ENCODE peak calls at places on chromosomes 12 and 14, in five cellular contexts. P, A, O, K and Y are unnamed samples.

GRCh38 chr12:110349521-110350151 is 53.9 kb downstream of the ANAPC7 start:
- DNase-seq in K (no peak), P (no peak), A (peak; percentile 11), O (no peak), Y (no peak)

GRCh38 chr14:70827366-70828151 is 18.2 kb upstream of the MAP3K9 start:
- DNase-seq in O (no peak), P (no peak), K (no peak), A (no peak), Y (no peak)

GRCh38 chr12:11580125-11580751 is 69.2 kb upstream of the ETV6 start:
- DNase-seq in K (no peak), P (no peak), A (no peak), O (no peak), Y (no peak)

GRCh38 chr14:69351385-69351784 is 46.7 kb downstream of the ERH start:
- DNase-seq in P (no peak), K (no peak), A (no peak), O (no peak), Y (no peak)

GRCh38 chr12:22321018-22321605 is 13.4 kb downstream of the ST8SIA1 start:
- DNase-seq in O (no peak), A (no peak), K (no peak), P (no peak), Y (no peak)

GRCh38 chr12:122836027-122836921 is 1.0 kb downstream of the HIP1R start:
- DNase-seq in A (peak; percentile 17), K (no peak), P (peak; percentile 36), O (no peak), Y (peak; percentile 60)

GRCh38 chr14:93720076-93720815 is 68.0 kb downstream of the PRIMA1 start:
- DNase-seq in K (no peak), P (no peak), A (no peak), O (no peak), Y (no peak)

GRCh38 chr12:51905507-51906438 is 1.5 kb upstream of the ACVRL1 start:
- DNase-seq in O (no peak), P (no peak), K (no peak), A (no peak), Y (no peak)

GRCh38 chr14:101477648-101478047 is 83.6 kb upstream of the DIO3 start:
- DNase-seq in O (no peak), A (no peak), P (no peak), K (no peak), Y (no peak)

GRCh38 chr12:92987362-92987761 is 58.3 kb upstream of the EEA1 start:
- DNase-seq in A (no peak), K (no peak), P (peak; percentile 18), O (peak; percentile 31), Y (peak; percentile 54)

GRCh38 chr14:29463727-29464370 is 463.8 kb downstream of the PRKD1 start:
- DNase-seq in A (no peak), P (no peak), K (no peak), O (no peak), Y (peak; percentile 76)

GRCh38 chr12:104656921-104657320 is 200.2 kb downstream of the CHST11 start:
- DNase-seq in A (no peak), O (no peak), P (no peak), K (no peak), Y (no peak)

GRCh38 chr12:82687020-82687951 is 580 bp downstream of the TMTC2 start:
- DNase-seq in O (peak; percentile 68), P (peak; percentile 71), K (peak; percentile 39), A (peak; percentile 30), Y (peak; percentile 76)

GRCh38 chr14:81594012-81594411 is 60.4 kb upstream of the SEL1L start:
- DNase-seq in P (no peak), O (no peak), A (no peak), K (no peak), Y (no peak)

GRCh38 chr14:56953884-56954283 is 143.6 kb upstream of the OTX2 start:
- DNase-seq in O (no peak), A (no peak), P (no peak), K (no peak), Y (peak; percentile 53)

GRCh38 chr12:130791699-130792098 is 47.4 kb downstream of the STX2 start:
- DNase-seq in A (no peak), P (no peak), O (no peak), K (no peak), Y (no peak)

GRCh38 chr14:89773151-89773550 is 181.4 kb downstream of the EFCAB11 start:
- DNase-seq in A (no peak), O (peak; percentile 29), K (no peak), P (no peak), Y (peak; percentile 31)

GRCh38 chr12:39236994-39237393 is 205.9 kb downstream of the KIF21A start:
- DNase-seq in K (no peak), A (no peak), O (no peak), P (no peak), Y (no peak)

GRCh38 chr14:88986146-88986841 is 161.8 kb downstream of the TTC8 start:
- DNase-seq in P (no peak), A (no peak), K (no peak), O (no peak), Y (no peak)

GRCh38 chr14:59570122-59570521 is 6.5 kb downstream of the CCDC175 start:
- DNase-seq in A (no peak), P (no peak), K (no peak), O (no peak), Y (peak; percentile 45)

GRCh38 chr12:1805441-1806081 is 14.8 kb upstream of the LRTM2 start:
- DNase-seq in P (no peak), A (no peak), O (no peak), K (no peak), Y (no peak)

GRCh38 chr12:94026566-94026965 is 121.8 kb upstream of the PLXNC1 start:
- DNase-seq in A (no peak), K (no peak), P (no peak), O (no peak), Y (no peak)

GRCh38 chr12:109309441-109310246 is 560 bp upstream of the FOXN4 start:
- DNase-seq in P (peak; percentile 61), A (no peak), O (no peak), K (no peak), Y (peak; percentile 59)

GRCh38 chr12:110080410-110080809 is 32.1 kb upstream of the C12orf76 start:
- DNase-seq in A (no peak), P (no peak), K (no peak), O (no peak), Y (no peak)

GRCh38 chr12:29207120-29207519 is 58.0 kb downstream of the FAR2 start:
- DNase-seq in A (no peak), P (no peak), K (no peak), O (no peak), Y (no peak)

GRCh38 chr12:6607751-6608591 is 792 bp upstream of the CHD4 start:
- DNase-seq in P (peak; percentile 49), O (peak; percentile 87), K (peak; percentile 60), A (no peak), Y (peak; percentile 88)

GRCh38 chr12:2168808-2169207 is 116.0 kb downstream of the CACNA1C start:
- DNase-seq in A (no peak), K (no peak), P (no peak), O (no peak), Y (no peak)

GRCh38 chr12:47534695-47535094 is 171.1 kb downstream of the RPAP3 start:
- DNase-seq in K (no peak), A (no peak), P (no peak), O (no peak), Y (no peak)

GRCh38 chr12:104486943-104487819 is 30.4 kb downstream of the CHST11 start:
- DNase-seq in K (no peak), A (no peak), O (no peak), P (no peak), Y (no peak)

GRCh38 chr12:83186437-83186836 is 499.7 kb downstream of the TMTC2 start:
- DNase-seq in A (no peak), P (no peak), K (no peak), O (no peak), Y (no peak)

GRCh38 chr12:121990692-121991603 is 30.7 kb upstream of the BCL7A start:
- DNase-seq in P (no peak), O (no peak), K (no peak), A (no peak), Y (no peak)

GRCh38 chr14:35480119-35480769 is 53.7 kb upstream of the INSM2 start:
- DNase-seq in A (no peak), P (no peak), K (no peak), O (no peak), Y (no peak)

GRCh38 chr14:87864356-87865230 is 128.4 kb downstream of the GALC start:
- DNase-seq in P (no peak), O (no peak), K (no peak), A (no peak), Y (no peak)

GRCh38 chr12:69916541-69917270 is 91.7 kb downstream of the MYRFL start:
- DNase-seq in A (no peak), P (no peak), K (no peak), O (no peak), Y (no peak)

GRCh38 chr12:72077111-72077820 is 138.6 kb downstream of the TPH2 start:
- DNase-seq in A (no peak), O (no peak), P (no peak), K (no peak), Y (peak; percentile 81)

GRCh38 chr14:69405762-69406161 is 7.3 kb downstream of the SLC39A9 start:
- DNase-seq in P (no peak), A (no peak), K (no peak), O (no peak), Y (no peak)

GRCh38 chr12:42922512-42922865 is 332.9 kb upstream of the PRICKLE1 start:
- DNase-seq in P (no peak), A (no peak), K (no peak), O (no peak), Y (no peak)